ENCODE peak calls at places on chromosome 15, in seven cellular contexts. U is GM23338, P is neuronal stem cell, M is A549, A is uterus, Q is kidney, J is cardiac muscle cell. I is an unnamed sample.

GRCh38 chr15:61671736-61672135 is 388.5 kb downstream of the VPS13C start:
- DNase-seq in U (no peak), P (no peak), M (no peak), A (peak; percentile 50), Q (no peak), J (no peak), I (no peak)

GRCh38 chr15:41950127-41950483 is 22.3 kb downstream of the EHD4 start:
- DNase-seq in U (peak; percentile 43), P (no peak), M (no peak), A (no peak), Q (no peak), J (no peak), I (no peak)

GRCh38 chr15:34241376-34242350 is 16.8 kb downstream of the EMC4 start:
- DNase-seq in U (peak; percentile 56), P (no peak), M (peak; percentile 58), A (no peak), Q (no peak), J (peak; percentile 60), I (no peak)

GRCh38 chr15:22786868-22787698 is 639 bp downstream of the NIPA1 start:
- DNase-seq in U (peak; percentile 66), P (peak; percentile 35), M (peak; percentile 38), A (peak; percentile 21), Q (peak; percentile 81), J (peak; percentile 29), I (peak; percentile 18)

GRCh38 chr15:74815121-74815933 is 2.7 kb downstream of the LMAN1L start:
- DNase-seq in U (no peak), P (no peak), M (no peak), A (no peak), Q (no peak), J (no peak), I (no peak)

GRCh38 chr15:38217181-38217580 is 35.5 kb upstream of the SPRED1 start:
- DNase-seq in U (no peak), P (no peak), M (peak; percentile 33), A (no peak), Q (no peak), J (peak; percentile 80), I (no peak)

GRCh38 chr15:99967841-99968371 is 234.7 kb upstream of the LYSMD4 start:
- DNase-seq in U (no peak), P (no peak), M (no peak), A (no peak), Q (no peak), J (peak; percentile 10), I (no peak)

GRCh38 chr15:80689297-80689696 is 5.8 kb upstream of the ABHD17C start:
- DNase-seq in U (no peak), P (no peak), M (no peak), A (no peak), Q (no peak), J (no peak), I (no peak)

GRCh38 chr15:38709196-38709595 is 144.6 kb upstream of the RASGRP1 start:
- DNase-seq in U (no peak), P (no peak), M (no peak), A (no peak), Q (no peak), J (no peak), I (no peak)

GRCh38 chr15:76327191-76328105 is 9.1 kb upstream of the ISL2 start:
- DNase-seq in U (no peak), P (no peak), M (no peak), A (no peak), Q (no peak), J (no peak), I (no peak)

GRCh38 chr15:90412356-90413194 is 24.5 kb downstream of the IQGAP1 start:
- DNase-seq in U (peak; percentile 87), P (no peak), M (peak; percentile 47), A (no peak), Q (no peak), J (peak; percentile 86), I (no peak)

GRCh38 chr15:59443341-59444081 is 5.5 kb downstream of the FAM81A start:
- DNase-seq in U (peak; percentile 26), P (no peak), M (no peak), A (no peak), Q (no peak), J (no peak), I (no peak)

GRCh38 chr15:40806672-40807027 is 239 bp upstream of the ZFYVE19 start:
- DNase-seq in U (no peak), P (no peak), M (no peak), A (no peak), Q (no peak), J (no peak), I (no peak)

GRCh38 chr15:74272812-74273211 is 36.7 kb downstream of the CCDC33 start:
- DNase-seq in U (no peak), P (no peak), M (no peak), A (no peak), Q (no peak), J (no peak), I (no peak)

GRCh38 chr15:83289160-83289559 is 4.7 kb upstream of the BNC1 start:
- DNase-seq in U (no peak), P (no peak), M (no peak), A (no peak), Q (no peak), J (no peak), I (no peak)
- H3K4me1 ChIP-seq in U (no peaks in the 10 kb centered on the region), P (no peaks in the 10 kb centered on the region), M (peaks cover 37% of the 10 kb centered on the region), A (no peaks in the 10 kb centered on the region), Q (no peaks in the 10 kb centered on the region), J (no peaks in the 10 kb centered on the region), I (no peaks in the 10 kb centered on the region)

DNA sequence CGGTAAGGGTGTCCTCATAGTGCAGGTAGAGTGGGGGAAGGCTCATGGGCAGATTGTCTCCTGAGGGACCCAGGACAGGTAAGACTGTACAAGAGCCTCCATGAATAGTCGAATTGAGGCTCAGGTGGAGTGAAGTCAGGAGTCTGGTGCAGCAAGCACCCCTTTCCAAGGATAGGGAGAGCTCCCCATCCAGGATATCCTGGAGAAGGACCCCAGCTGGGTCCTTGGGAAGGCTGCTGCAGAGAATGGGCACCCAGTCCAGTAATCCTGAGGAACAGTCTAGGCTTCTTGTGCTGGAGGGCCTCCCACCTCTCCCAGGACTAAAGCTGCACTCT is 592 bp downstream of the DUOXA2 start:
- DNase-seq in U (no peak), P (no peak), M (no peak), A (no peak), Q (no peak), J (no peak), I (no peak)
- H3K4me3 ChIP-seq in U (peak overlapping the region; percentile 58), P (no peak overlapping the region), M (no peak overlapping the region), A (no peak overlapping the region), Q (no peak overlapping the region), J (no peak overlapping the region), I (no peak overlapping the region)

GRCh38 chr15:57223887-57224286 is 152.4 kb upstream of the CGNL1 start:
- DNase-seq in U (no peak), P (no peak), M (no peak), A (no peak), Q (no peak), J (no peak), I (no peak)

GRCh38 chr15:57218826-57219576 is 157.3 kb upstream of the CGNL1 start:
- DNase-seq in U (peak; percentile 87), P (peak; percentile 31), M (peak; percentile 54), A (no peak), Q (no peak), J (peak; percentile 96), I (no peak)

GRCh38 chr15:57217716-57218598 is 158.3 kb upstream of the CGNL1 start:
- DNase-seq in U (no peak), P (peak; percentile 33), M (no peak), A (no peak), Q (no peak), J (peak; percentile 47), I (no peak)

GRCh38 chr15:57223345-57223744 is 153.0 kb upstream of the CGNL1 start:
- DNase-seq in U (no peak), P (no peak), M (no peak), A (no peak), Q (no peak), J (no peak), I (no peak)

GRCh38 chr15:57220220-57220619 is 156.1 kb upstream of the CGNL1 start:
- DNase-seq in U (no peak), P (no peak), M (no peak), A (no peak), Q (no peak), J (peak; percentile 68), I (no peak)
- H3K4me1 ChIP-seq in U (peaks cover 43% of the 10 kb centered on the region), P (peaks cover 32% of the 10 kb centered on the region), M (peaks cover 17% of the 10 kb centered on the region), A (peaks cover 22% of the 10 kb centered on the region), Q (peaks cover 8% of the 10 kb centered on the region), J (peaks cover 56% of the 10 kb centered on the region), I (no peaks in the 10 kb centered on the region)

DNA sequence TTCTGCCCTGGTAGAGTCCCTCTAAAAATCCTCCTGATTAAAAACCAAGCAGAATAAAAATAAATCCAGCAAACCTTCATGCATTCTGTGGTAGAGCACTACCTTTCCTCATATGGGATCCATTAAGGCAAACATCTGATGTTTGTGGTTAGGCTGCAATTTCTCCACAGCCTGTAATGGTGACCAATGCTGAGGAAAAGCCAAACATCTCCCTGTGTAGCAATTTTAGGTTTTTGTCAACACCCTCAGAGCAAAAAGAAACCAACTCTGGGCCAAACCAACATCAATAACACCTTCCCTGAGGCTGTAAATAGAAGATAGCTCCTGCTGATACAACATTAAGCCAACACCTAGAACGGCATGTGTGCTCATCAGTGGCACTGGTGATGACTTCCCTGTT is 191.6 kb downstream of the ATP8B4 start:
- DNase-seq in U (no peak), P (no peak), M (no peak), A (no peak), Q (no peak), J (peak; percentile 21), I (no peak)
- H3K4me3 ChIP-seq in U (no peak overlapping the region), P (no peak overlapping the region), M (no peak overlapping the region), A (no peak overlapping the region), Q (no peak overlapping the region), J (no peak overlapping the region), I (no peak overlapping the region)